ENCODE peak calls at places on chromosomes 4 and X, in seven cellular contexts. P, Y, O, Z, Q, N and R are unnamed samples.

GRCh38 chr4:61532324-61532723 is 332.2 kb downstream of the ADGRL3 start:
- DNase-seq in P (no peak), Y (no peak), O (peak; percentile 10), Z (no peak), Q (no peak), N (peak; percentile 20), R (peak; percentile 7)

GRCh38 chrX:51804741-51805140 is 61.5 kb downstream of the GSPT2 start:
- DNase-seq in P (no peak), Y (no peak), O (no peak), Z (no peak), Q (no peak), N (no peak), R (no peak)

GRCh38 chrX:19544693-19545305 is 29.5 kb upstream of the MAP3K15 start:
- DNase-seq in P (peak; percentile 25), Y (peak; percentile 76), O (no peak), Z (peak; percentile 73), Q (peak; percentile 52), N (peak; percentile 54), R (peak; percentile 73)

GRCh38 chr4:154854362-154854761 is 73.3 kb downstream of the RBM46 start:
- DNase-seq in P (no peak), Y (peak; percentile 26), O (no peak), Z (no peak), Q (no peak), N (no peak), R (peak; percentile 45)

GRCh38 chr4:173529505-173530325 is at the start of gene HAND2:
- DNase-seq in P (no peak), Y (peak; percentile 91), O (peak; percentile 84), Z (peak; percentile 84), Q (no peak), N (no peak), R (peak; percentile 92)

GRCh38 chr4:187480146-187481145 is 515.1 kb upstream of the ZFP42 start:
- DNase-seq in P (no peak), Y (no peak), O (no peak), Z (no peak), Q (no peak), N (no peak), R (no peak)

GRCh38 chr4:105472871-105473339 is 957 bp downstream of the PPA2 start:
- DNase-seq in P (no peak), Y (peak; percentile 40), O (no peak), Z (no peak), Q (no peak), N (no peak), R (no peak)

GRCh38 chrX:35890699-35891098 is 28.8 kb upstream of the CFAP47 start:
- DNase-seq in P (no peak), Y (peak; percentile 38), O (no peak), Z (peak; percentile 68), Q (peak; percentile 60), N (peak; percentile 36), R (no peak)

GRCh38 chr4:145937990-145938611 is 522 bp downstream of the ZNF827 start:
- DNase-seq in P (peak; percentile 59), Y (peak; percentile 60), O (no peak), Z (peak; percentile 72), Q (no peak), N (peak; percentile 36), R (peak; percentile 38)

GRCh38 chr4:71732066-71732465 is 51.8 kb downstream of the GC start:
- DNase-seq in P (no peak), Y (no peak), O (no peak), Z (no peak), Q (no peak), N (no peak), R (no peak)

GRCh38 chrX:39688219-39688575 is 409.6 kb downstream of the BCOR start:
- DNase-seq in P (no peak), Y (no peak), O (no peak), Z (no peak), Q (no peak), N (no peak), R (no peak)

GRCh38 chrX:10529344-10529743 is 91.0 kb downstream of the MID1 start:
- DNase-seq in P (no peak), Y (no peak), O (no peak), Z (no peak), Q (no peak), N (no peak), R (peak; percentile 64)

GRCh38 chrX:47482065-47482511 is 934 bp downstream of the ZNF41 start:
- DNase-seq in P (no peak), Y (peak; percentile 18), O (no peak), Z (no peak), Q (no peak), N (no peak), R (no peak)

GRCh38 chrX:29948653-29949052 is 266.7 kb upstream of the MAGEB2 start:
- DNase-seq in P (no peak), Y (no peak), O (no peak), Z (no peak), Q (no peak), N (no peak), R (peak; percentile 2)

GRCh38 chr4:54032558-54033135 is 31.8 kb downstream of the CHIC2 start:
- DNase-seq in P (no peak), Y (no peak), O (no peak), Z (no peak), Q (no peak), N (no peak), R (no peak)

GRCh38 chr4:113683143-113683542 is 78.4 kb downstream of the CAMK2D start:
- DNase-seq in P (peak; percentile 64), Y (no peak), O (no peak), Z (no peak), Q (no peak), N (no peak), R (no peak)

GRCh38 chr4:146029147-146029546 is 90.5 kb upstream of the ZNF827 start:
- DNase-seq in P (no peak), Y (no peak), O (no peak), Z (no peak), Q (no peak), N (no peak), R (peak; percentile 26)

GRCh38 chr4:15232725-15233597 is 194.9 kb upstream of the C1QTNF7 start:
- DNase-seq in P (no peak), Y (no peak), O (no peak), Z (no peak), Q (no peak), N (peak; percentile 16), R (peak; percentile 52)

GRCh38 chrX:25004485-25005032 is 11.2 kb downstream of the ARX start:
- DNase-seq in P (no peak), Y (no peak), O (no peak), Z (peak; percentile 81), Q (no peak), N (no peak), R (no peak)

GRCh38 chr4:147453561-147454141 is 27.2 kb upstream of the EDNRA start:
- DNase-seq in P (no peak), Y (no peak), O (no peak), Z (no peak), Q (peak; percentile 3), N (no peak), R (peak; percentile 89)

GRCh38 chrX:144896323-144896722 is 351.0 kb upstream of the SPANXN1 start:
- DNase-seq in P (no peak), Y (peak; percentile 2), O (no peak), Z (no peak), Q (no peak), N (no peak), R (peak; percentile 13)

GRCh38 chr4:162010362-162010761 is 153.4 kb downstream of the FSTL5 start:
- DNase-seq in P (no peak), Y (no peak), O (no peak), Z (no peak), Q (no peak), N (no peak), R (no peak)

GRCh38 chr4:183118585-183118984 is 19.5 kb downstream of the WWC2 start:
- DNase-seq in P (no peak), Y (no peak), O (no peak), Z (no peak), Q (peak; percentile 34), N (peak; percentile 11), R (peak; percentile 87)
- H3K4me3 ChIP-seq in P (no peak overlapping the region), Y (peak overlapping the region; percentile 30), O (no peak overlapping the region), Z (peak overlapping the region; percentile 53), Q (no peak overlapping the region), N (no peak overlapping the region), R (no peak overlapping the region)

DNA sequence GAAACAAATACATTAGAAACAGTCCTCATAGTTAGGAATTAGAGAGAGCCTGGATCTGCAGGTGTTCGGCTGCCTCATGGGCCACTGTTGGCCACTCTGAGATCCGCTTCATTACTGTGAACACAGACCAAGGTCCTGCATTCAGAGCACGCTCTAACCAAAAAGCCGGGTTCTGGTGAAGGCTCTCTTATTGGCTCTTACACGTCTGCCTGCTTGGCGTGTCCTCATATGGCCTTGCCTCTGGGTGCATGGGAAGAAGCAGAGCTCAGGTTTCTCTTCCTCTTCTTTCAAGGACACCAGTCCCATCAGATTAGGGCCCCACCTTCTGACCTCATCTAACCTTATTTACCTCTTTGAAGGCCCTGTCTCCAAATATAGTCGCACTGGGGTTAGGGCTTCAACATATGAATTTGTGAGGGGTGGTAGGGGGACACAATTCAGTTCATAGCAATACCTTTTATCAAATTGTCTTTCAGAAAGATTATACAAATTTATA is 37.1 kb upstream of the ELF2 start:
- DNase-seq in P (no peak), Y (no peak), O (peak; percentile 25), Z (peak; percentile 81), Q (no peak), N (peak; percentile 72), R (no peak)
- H3K4me3 ChIP-seq in P (no peak overlapping the region), Y (no peak overlapping the region), O (no peak overlapping the region), Z (no peak overlapping the region), Q (no peak overlapping the region), N (no peak overlapping the region), R (no peak overlapping the region)

GRCh38 chr4:87014284-87014782 is 79.5 kb downstream of the AFF1 start:
- DNase-seq in P (no peak), Y (no peak), O (no peak), Z (no peak), Q (no peak), N (no peak), R (peak; percentile 80)

GRCh38 chr4:87009095-87009648 is 74.4 kb downstream of the AFF1 start:
- DNase-seq in P (no peak), Y (no peak), O (no peak), Z (no peak), Q (no peak), N (no peak), R (no peak)

GRCh38 chr4:87011340-87012034 is 76.7 kb downstream of the AFF1 start:
- DNase-seq in P (no peak), Y (no peak), O (no peak), Z (no peak), Q (no peak), N (peak; percentile 67), R (peak; percentile 91)

GRCh38 chr4:87010192-87010591 is 75.4 kb downstream of the AFF1 start:
- DNase-seq in P (no peak), Y (no peak), O (no peak), Z (no peak), Q (no peak), N (no peak), R (no peak)

GRCh38 chr4:87012265-87012953 is 77.6 kb downstream of the AFF1 start:
- DNase-seq in P (no peak), Y (no peak), O (no peak), Z (no peak), Q (peak; percentile 77), N (no peak), R (peak; percentile 42)
- H3K4me3 ChIP-seq in P (no peak overlapping the region), Y (no peak overlapping the region), O (no peak overlapping the region), Z (peak overlapping the region; percentile 75), Q (peak overlapping the region; percentile 5), N (no peak overlapping the region), R (no peak overlapping the region)

DNA sequence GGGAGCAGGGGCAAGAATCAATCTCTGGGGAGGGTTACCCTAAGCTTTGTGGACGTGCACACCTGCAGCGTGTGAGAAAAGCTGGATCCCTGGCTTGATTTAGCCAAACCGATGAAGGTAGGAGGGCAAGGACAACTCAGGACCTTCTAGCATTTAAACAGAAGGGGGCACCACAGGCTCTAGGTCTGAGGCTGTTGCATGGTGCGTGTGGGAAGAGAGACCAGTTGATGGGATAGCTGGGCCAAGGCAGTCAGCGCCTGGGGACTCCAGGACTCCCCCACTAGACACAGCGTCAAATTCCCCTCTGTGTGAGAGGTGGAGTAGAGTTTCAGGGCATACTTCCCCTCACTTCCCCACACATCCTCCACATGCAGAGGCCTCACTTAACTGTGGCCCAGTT is 4.3 kb downstream of the GABRQ start:
- DNase-seq in P (no peak), Y (peak; percentile 46), O (no peak), Z (peak; percentile 77), Q (peak; percentile 2), N (no peak), R (peak; percentile 6)
- H3K4me3 ChIP-seq in P (no peak overlapping the region), Y (no peak overlapping the region), O (no peak overlapping the region), Z (no peak overlapping the region), Q (no peak overlapping the region), N (no peak overlapping the region), R (no peak overlapping the region)